ENCODE peak calls at places on chromosomes 5 and 9, in five cellular contexts. V, T, P, E and Y are unnamed samples.

GRCh38 chr9:111178361-111179043 is 140.2 kb upstream of the LPAR1 start:
- DNase-seq in V (no peak), T (no peak), E (no peak), P (no peak), Y (no peak)

GRCh38 chr9:81559197-81559596 is 130.2 kb downstream of the TLE1 start:
- DNase-seq in T (no peak), V (no peak), P (no peak), E (no peak), Y (no peak)

GRCh38 chr5:43315697-43316096 is 2.5 kb upstream of the HMGCS1 start:
- DNase-seq in E (no peak), V (no peak), T (no peak), P (no peak), Y (no peak)

GRCh38 chr9:128143409-128144238 is 5.6 kb upstream of the LCN2 start:
- DNase-seq in T (no peak), P (no peak), V (no peak), E (no peak), Y (no peak)

GRCh38 chr5:132456553-132457361 is 33.8 kb downstream of the IRF1 start:
- DNase-seq in V (no peak), T (no peak), E (peak), P (no peak), Y (no peak)

GRCh38 chr9:95920024-95920423 is 44.5 kb downstream of the ERCC6L2 start:
- DNase-seq in P (no peak), V (no peak), T (no peak), E (no peak), Y (no peak)

GRCh38 chr5:158947831-158948230 is 151.9 kb downstream of the EBF1 start:
- DNase-seq in V (no peak), E (no peak), T (no peak), P (no peak), Y (no peak)

GRCh38 chr9:104280216-104280585 is 186.1 kb downstream of the SMC2 start:
- DNase-seq in P (no peak), E (no peak), V (no peak), T (no peak), Y (no peak)

GRCh38 chr5:137778772-137779564 is 24.8 kb upstream of the HNRNPA0 start:
- DNase-seq in E (peak), P (no peak), T (no peak), V (peak), Y (no peak)

GRCh38 chr5:40389591-40389990 is 290.1 kb upstream of the PTGER4 start:
- DNase-seq in V (no peak), E (no peak), T (no peak), P (no peak), Y (no peak)

GRCh38 chr9:101455656-101456235 is 20.2 kb upstream of the ALDOB start:
- DNase-seq in P (no peak), E (no peak), V (no peak), T (no peak), Y (no peak)

GRCh38 chr5:104540448-104540847 is 977.9 kb upstream of the NUDT12 start:
- DNase-seq in V (no peak), E (peak), T (peak), P (no peak), Y (no peak)

GRCh38 chr9:114549677-114550330 is 37.8 kb upstream of the ATP6V1G1 start:
- DNase-seq in T (no peak), P (no peak), V (no peak), E (no peak), Y (no peak)

GRCh38 chr5:122444411-122444810 is 132.4 kb downstream of the SNCAIP start:
- DNase-seq in E (no peak), V (no peak), T (no peak), P (no peak), Y (no peak)

GRCh38 chr9:106862115-106862945 is 636 bp upstream of the ZNF462 start:
- DNase-seq in V (peak), E (peak), T (peak), P (peak), Y (peak)

GRCh38 chr9:69198526-69199250 is 24.6 kb downstream of the TJP2 start:
- DNase-seq in E (no peak), T (no peak), P (no peak), V (no peak), Y (no peak)

GRCh38 chr5:135456238-135457099 is 4.3 kb upstream of the TIFAB start:
- DNase-seq in E (no peak), P (no peak), T (no peak), V (no peak), Y (no peak)

GRCh38 chr5:21663082-21663481 is 1190.1 kb downstream of the CDH12 start:
- DNase-seq in V (no peak), P (no peak), E (peak), T (no peak), Y (no peak)

GRCh38 chr5:179273074-179273435 is 72.2 kb downstream of the ADAMTS2 start:
- DNase-seq in E (no peak), P (no peak), T (no peak), V (no peak), Y (no peak)

GRCh38 chr5:79236364-79236969 is 536 bp downstream of the JMY start:
- DNase-seq in P (no peak), V (no peak), T (no peak), E (peak), Y (peak)

GRCh38 chr9:87342743-87343142 is 154.9 kb upstream of the DAPK1 start:
- DNase-seq in V (no peak), T (no peak), P (no peak), E (peak), Y (no peak)

GRCh38 chr5:173988554-173989431 is at the start of gene C5orf47:
- DNase-seq in V (no peak), P (no peak), E (no peak), T (no peak), Y (no peak)

GRCh38 chr5:44708611-44709010 is 100.1 kb upstream of the MRPS30 start:
- DNase-seq in V (no peak), P (no peak), E (no peak), T (no peak), Y (no peak)

GRCh38 chr9:15711531-15712295 is 158.9 kb downstream of the CCDC171 start:
- DNase-seq in P (no peak), T (no peak), E (no peak), V (no peak), Y (no peak)

GRCh38 chr9:99079542-99079941 is 25.4 kb upstream of the TGFBR1 start:
- DNase-seq in V (no peak), P (no peak), E (no peak), T (no peak), Y (no peak)

GRCh38 chr9:752201-752600 is 89.3 kb upstream of the DMRT1 start:
- DNase-seq in E (peak), T (no peak), V (no peak), P (no peak), Y (no peak)

GRCh38 chr5:62011072-62011664 is 294.8 kb upstream of the KIF2A start:
- DNase-seq in P (no peak), V (no peak), T (no peak), E (peak), Y (no peak)